ENCODE peak calls at places on chromosomes 5 and 9, in five cellular contexts. B, M, T, K and S are unnamed samples.
A peak's percentile ranks its signal among the peaks of the same experiment; 100 is the strongest.

GRCh38 chr9:114287001-114287762 is 35.7 kb upstream of the ORM1 start:
- DNase-seq in B (no peak), M (no peak), T (no peak), K (no peak), S (peak; percentile 12)

GRCh38 chr9:109315889-109316640 is 4.8 kb downstream of the EPB41L4B start:
- DNase-seq in B (peak; percentile 82), M (peak; percentile 34), T (no peak), K (no peak), S (no peak)

GRCh38 chr5:113804264-113804663 is 290.8 kb downstream of the YTHDC2 start:
- DNase-seq in B (no peak), M (no peak), T (no peak), K (no peak), S (no peak)

GRCh38 chr5:147507480-147508126 is 2.3 kb downstream of the DPYSL3 start:
- DNase-seq in B (no peak), M (no peak), T (no peak), K (no peak), S (no peak)

GRCh38 chr5:29150840-29151239 is 2042.6 kb upstream of the CDH6 start:
- DNase-seq in B (no peak), M (no peak), T (no peak), K (no peak), S (no peak)

GRCh38 chr5:31106742-31107546 is 86.5 kb upstream of the CDH6 start:
- DNase-seq in B (no peak), M (no peak), T (no peak), K (no peak), S (no peak)

GRCh38 chr9:21974542-21975409 is 19.4 kb downstream of the CDKN2A start:
- DNase-seq in B (no peak), M (no peak), T (no peak), K (no peak), S (peak; percentile 87)

GRCh38 chr9:17739022-17739421 is 160.2 kb downstream of the SH3GL2 start:
- DNase-seq in B (no peak), M (no peak), T (no peak), K (no peak), S (no peak)

GRCh38 chr9:77534376-77535057 is 113.6 kb downstream of the GNA14 start:
- DNase-seq in B (no peak), M (peak; percentile 96), T (no peak), K (no peak), S (peak; percentile 45)

GRCh38 chr9:112664541-112664940 is 53.4 kb downstream of the INIP start:
- DNase-seq in B (no peak), M (no peak), T (no peak), K (no peak), S (no peak)

GRCh38 chr5:67577424-67577823 is 380.8 kb upstream of the CD180 start:
- DNase-seq in B (no peak), M (no peak), T (no peak), K (no peak), S (no peak)

GRCh38 chr9:122097679-122098315 is 4.7 kb upstream of the TTLL11 start:
- DNase-seq in B (no peak), M (no peak), T (no peak), K (no peak), S (no peak)

GRCh38 chr9:137001857-137002645 is 5.7 kb upstream of the CLIC3 start:
- DNase-seq in B (no peak), M (peak; percentile 51), T (no peak), K (no peak), S (no peak)

GRCh38 chr5:130290219-130290618 is 386.0 kb downstream of the CHSY3 start:
- DNase-seq in B (no peak), M (no peak), T (no peak), K (no peak), S (no peak)

GRCh38 chr5:61330879-61331406 is 1.1 kb upstream of the ZSWIM6 start:
- DNase-seq in B (peak; percentile 70), M (peak; percentile 31), T (peak; percentile 33), K (no peak), S (peak; percentile 52)

GRCh38 chr5:149284501-149284900 is 12.8 kb downstream of the AFAP1L1 start:
- DNase-seq in B (no peak), M (no peak), T (no peak), K (no peak), S (no peak)

GRCh38 chr9:132054024-132054423 is 25.6 kb downstream of the MED27 start:
- DNase-seq in B (no peak), M (no peak), T (peak; percentile 41), K (no peak), S (peak; percentile 24)

GRCh38 chr9:111661802-111662491 is 542 bp downstream of the GNG10 start:
- DNase-seq in B (peak; percentile 65), M (no peak), T (peak; percentile 68), K (no peak), S (peak; percentile 43)

GRCh38 chr9:133514475-133515239 is 10.1 kb downstream of the MYMK start:
- DNase-seq in B (no peak), M (no peak), T (no peak), K (no peak), S (no peak)

GRCh38 chr5:90529939-90530677 is 724 bp upstream of the LYSMD3 start:
- DNase-seq in B (peak; percentile 78), M (peak; percentile 67), T (peak; percentile 50), K (peak; percentile 51), S (peak; percentile 67)

GRCh38 chr9:110076894-110077725 is 130.8 kb downstream of the C9orf152 start:
- DNase-seq in B (no peak), M (no peak), T (no peak), K (no peak), S (no peak)

GRCh38 chr5:134055015-134055414 is 50.2 kb upstream of the VDAC1 start:
- DNase-seq in B (no peak), M (no peak), T (no peak), K (no peak), S (no peak)

GRCh38 chr5:58530942-58531490 is 39.8 kb downstream of the GAPT start:
- DNase-seq in B (no peak), M (no peak), T (no peak), K (no peak), S (no peak)

GRCh38 chr9:15824310-15824709 is 271.5 kb downstream of the CCDC171 start:
- DNase-seq in B (no peak), M (peak; percentile 28), T (no peak), K (no peak), S (peak; percentile 23)

GRCh38 chr9:127209948-127210621 is 54.5 kb upstream of the GARNL3 start:
- DNase-seq in B (no peak), M (no peak), T (no peak), K (no peak), S (no peak)

GRCh38 chr5:139277171-139277570 is 16.4 kb upstream of the MATR3 start:
- DNase-seq in B (no peak), M (no peak), T (no peak), K (no peak), S (no peak)

GRCh38 chr5:86570427-86571083 is 47.2 kb upstream of the COX7C start:
- DNase-seq in B (peak; percentile 4), M (peak; percentile 2), T (peak; percentile 44), K (no peak), S (no peak)

GRCh38 chr5:109250080-109250479 is 159.7 kb downstream of the PJA2 start:
- DNase-seq in B (no peak), M (no peak), T (no peak), K (no peak), S (no peak)

GRCh38 chr9:79300153-79300552 is 271.6 kb upstream of the TLE4 start:
- DNase-seq in B (no peak), M (no peak), T (no peak), K (no peak), S (no peak)

GRCh38 chr5:179439181-179439990 is 94.1 kb upstream of the ADAMTS2 start:
- DNase-seq in B (no peak), M (no peak), T (no peak), K (no peak), S (no peak)

GRCh38 chr5:170603101-170603500 is 99.3 kb downstream of the KCNIP1 start:
- DNase-seq in B (no peak), M (no peak), T (no peak), K (no peak), S (no peak)

GRCh38 chr9:112774006-112774996 is 23.7 kb downstream of the SNX30 start:
- DNase-seq in B (no peak), M (no peak), T (no peak), K (no peak), S (no peak)

GRCh38 chr9:99114049-99114440 is 9.1 kb downstream of the TGFBR1 start:
- DNase-seq in B (no peak), M (no peak), T (no peak), K (no peak), S (no peak)

GRCh38 chr9:127186799-127187198 is 64.4 kb upstream of the ANGPTL2 start:
- DNase-seq in B (no peak), M (no peak), T (no peak), K (no peak), S (no peak)

GRCh38 chr5:1542755-1543154 is 19.0 kb upstream of the LPCAT1 start:
- DNase-seq in B (peak; percentile 74), M (no peak), T (no peak), K (no peak), S (no peak)
- TF ChIP-seq ESRRA in B (no peak), M (no peak), T (no peak), K (no peak), S (no peak)

GRCh38 chr5:157372472-157372822 is 87.6 kb upstream of the NIPAL4 start:
- DNase-seq in B (no peak), M (no peak), T (no peak), K (no peak), S (no peak)
- TF ChIP-seq MAX in B (no peak), M (no peak), T (no peak), K (no peak), S (no peak)

GRCh38 chr5:156411-157072 is 34.8 kb upstream of the LRRC14B start:
- DNase-seq in B (no peak), M (no peak), T (no peak), K (no peak), S (no peak)
- TF ChIP-seq ESRRA in B (no peak), M (no peak), T (no peak), K (no peak), S (no peak)

GRCh38 chr9:89626741-89627265 is 22.0 kb downstream of the GADD45G start:
- DNase-seq in B (no peak), M (no peak), T (no peak), K (no peak), S (no peak)
- TF ChIP-seq MAX in B (no peak), M (no peak), T (no peak), K (no peak), S (no peak)

GRCh38 chr5:57066921-57067914 is 106.6 kb upstream of the GPBP1 start:
- DNase-seq in B (no peak), M (no peak), T (peak; percentile 28), K (no peak), S (no peak)
- TF ChIP-seq ESRRA in B (no peak), M (no peak), T (no peak), K (no peak), S (no peak)

DNA sequence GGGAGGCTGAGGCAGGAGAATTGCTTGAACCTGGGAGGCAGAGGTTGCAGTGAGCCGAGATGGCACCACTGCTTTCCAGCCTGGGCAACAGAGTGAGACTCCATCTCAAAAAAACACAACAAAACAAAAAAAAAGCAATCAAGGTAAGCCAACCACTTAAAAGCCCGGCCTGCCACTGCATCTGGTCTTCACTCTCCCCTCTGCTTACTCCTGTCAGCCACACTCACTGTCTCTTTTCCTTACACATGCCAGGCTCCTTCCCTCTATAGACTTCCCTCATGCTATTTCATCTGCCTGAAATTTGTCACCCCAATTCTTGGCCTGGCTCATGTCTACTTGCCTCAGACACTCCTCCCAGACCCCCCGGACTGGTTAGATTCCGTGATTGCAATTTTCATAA is 17.6 kb upstream of the LIFR start:
- DNase-seq in B (no peak), M (no peak), T (no peak), K (no peak), S (no peak)
- TF ChIP-seq MAX in B (no peak), M (no peak), T (no peak), K (no peak), S (no peak)